ENCODE peak calls at places on chromosomes 13 and 19, in six cellular contexts. One of them, this sample, is unnamed. For H3K27me3, the result is how much of the 10 kb centered on the place peaks cover.

GRCh38 chr13:31476266-31476665 is 263.1 kb upstream of the RXFP2 start:
- DNase-seq in Karpas-422: no peak
- DNase-seq in K562: no peak
- DNase-seq in IMR-90: peak
- DNase-seq in fibroblast of lung: peak
- DNase-seq in colonic mucosa: no peak
- DNase-seq in this sample: no peak

GRCh38 chr19:9952276-9952675 is 16.0 kb upstream of the OLFM2 start:
- DNase-seq in K562: no peak
- DNase-seq in fibroblast of lung: no peak
- DNase-seq in colonic mucosa: no peak
- DNase-seq in IMR-90: no peak
- DNase-seq in Karpas-422: no peak
- DNase-seq in this sample: no peak

GRCh38 chr13:46168341-46168740 is 13.6 kb downstream of the LCP1 start:
- DNase-seq in fibroblast of lung: no peak
- DNase-seq in IMR-90: no peak
- DNase-seq in K562: no peak
- DNase-seq in Karpas-422: peak
- DNase-seq in colonic mucosa: no peak
- DNase-seq in this sample: no peak

GRCh38 chr19:51799998-51800848 is 5.3 kb downstream of the FPR3 start:
- DNase-seq in K562: peak
- DNase-seq in fibroblast of lung: peak
- DNase-seq in colonic mucosa: no peak
- DNase-seq in IMR-90: peak
- DNase-seq in Karpas-422: no peak
- DNase-seq in this sample: no peak

GRCh38 chr19:53884256-53884655 is 2.3 kb downstream of the PRKCG start:
- DNase-seq in fibroblast of lung: no peak
- DNase-seq in colonic mucosa: no peak
- DNase-seq in K562: no peak
- DNase-seq in Karpas-422: no peak
- DNase-seq in IMR-90: no peak
- DNase-seq in this sample: peak

GRCh38 chr13:91747164-91747563 is 348.7 kb downstream of the GPC5 start:
- DNase-seq in fibroblast of lung: no peak
- DNase-seq in IMR-90: no peak
- DNase-seq in Karpas-422: no peak
- DNase-seq in colonic mucosa: no peak
- DNase-seq in K562: no peak
- DNase-seq in this sample: no peak

GRCh38 chr13:46041335-46041934 is 11.1 kb downstream of the ZC3H13 start:
- DNase-seq in IMR-90: peak
- DNase-seq in Karpas-422: no peak
- DNase-seq in K562: no peak
- DNase-seq in fibroblast of lung: peak
- DNase-seq in colonic mucosa: no peak
- DNase-seq in this sample: no peak

GRCh38 chr13:85528578-85529215 is 270.5 kb downstream of the SLITRK6 start:
- DNase-seq in colonic mucosa: no peak
- DNase-seq in fibroblast of lung: peak
- DNase-seq in IMR-90: peak
- DNase-seq in Karpas-422: no peak
- DNase-seq in K562: no peak
- DNase-seq in this sample: no peak

GRCh38 chr19:29727906-29728305 is 12.8 kb upstream of the C19orf12 start:
- DNase-seq in IMR-90: no peak
- DNase-seq in Karpas-422: no peak
- DNase-seq in K562: no peak
- DNase-seq in colonic mucosa: no peak
- DNase-seq in fibroblast of lung: no peak
- DNase-seq in this sample: no peak

GRCh38 chr13:98530236-98530635 is 46.7 kb downstream of the STK24 start:
- DNase-seq in fibroblast of lung: no peak
- DNase-seq in Karpas-422: no peak
- DNase-seq in K562: no peak
- DNase-seq in colonic mucosa: no peak
- DNase-seq in IMR-90: no peak
- DNase-seq in this sample: no peak

GRCh38 chr13:80363890-80364503 is 23.1 kb upstream of the SPRY2 start:
- DNase-seq in Karpas-422: peak
- DNase-seq in fibroblast of lung: peak
- DNase-seq in IMR-90: peak
- DNase-seq in K562: no peak
- DNase-seq in colonic mucosa: no peak
- DNase-seq in this sample: no peak

GRCh38 chr13:80084086-80084676 is 256.7 kb downstream of the SPRY2 start:
- DNase-seq in IMR-90: peak
- DNase-seq in K562: no peak
- DNase-seq in colonic mucosa: no peak
- DNase-seq in fibroblast of lung: peak
- DNase-seq in Karpas-422: no peak
- DNase-seq in this sample: no peak

DNA sequence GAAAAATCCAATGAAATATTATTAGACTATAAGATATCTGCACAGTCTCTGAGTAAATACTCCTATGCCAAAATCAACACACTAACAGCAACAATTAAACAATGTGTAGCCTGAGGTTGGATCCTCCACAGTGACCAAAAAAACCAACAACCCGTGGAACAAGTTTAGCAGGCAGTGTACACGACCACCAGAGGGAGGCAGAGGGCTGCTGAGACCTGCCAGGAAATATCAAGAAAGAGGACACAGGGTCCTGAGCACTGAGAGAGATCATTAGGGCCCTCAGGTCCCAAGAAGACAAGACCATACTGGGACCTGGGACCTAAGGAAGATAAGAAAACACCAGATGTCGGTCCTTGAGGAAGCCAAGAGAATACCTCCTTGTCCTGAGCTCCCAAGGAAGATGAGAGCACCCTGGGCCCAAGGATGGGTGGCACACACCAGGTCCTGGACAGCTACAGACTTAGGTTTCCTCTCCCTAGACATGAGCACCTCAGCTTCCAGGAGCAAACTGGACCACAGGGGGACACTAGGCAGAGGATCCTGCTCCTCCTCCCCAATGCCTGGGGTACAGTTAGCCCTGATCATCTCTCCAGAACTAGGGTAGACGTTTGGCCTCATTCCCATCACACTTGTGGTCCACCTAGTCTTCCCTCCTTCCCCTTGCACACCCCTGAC is 822 bp upstream of the ZNF274 start:
- DNase-seq in fibroblast of lung: peak
- DNase-seq in IMR-90: no peak
- DNase-seq in colonic mucosa: peak
- DNase-seq in K562: peak
- DNase-seq in Karpas-422: peak
- DNase-seq in this sample: peak
- H3K9ac ChIP-seq in fibroblast of lung: no peak
- H3K9ac ChIP-seq in IMR-90: no peak
- H3K9ac ChIP-seq in colonic mucosa: no peak
- H3K9ac ChIP-seq in K562: peak
- H3K9ac ChIP-seq in Karpas-422: peak
- H3K9ac ChIP-seq in this sample: no peak

DNA sequence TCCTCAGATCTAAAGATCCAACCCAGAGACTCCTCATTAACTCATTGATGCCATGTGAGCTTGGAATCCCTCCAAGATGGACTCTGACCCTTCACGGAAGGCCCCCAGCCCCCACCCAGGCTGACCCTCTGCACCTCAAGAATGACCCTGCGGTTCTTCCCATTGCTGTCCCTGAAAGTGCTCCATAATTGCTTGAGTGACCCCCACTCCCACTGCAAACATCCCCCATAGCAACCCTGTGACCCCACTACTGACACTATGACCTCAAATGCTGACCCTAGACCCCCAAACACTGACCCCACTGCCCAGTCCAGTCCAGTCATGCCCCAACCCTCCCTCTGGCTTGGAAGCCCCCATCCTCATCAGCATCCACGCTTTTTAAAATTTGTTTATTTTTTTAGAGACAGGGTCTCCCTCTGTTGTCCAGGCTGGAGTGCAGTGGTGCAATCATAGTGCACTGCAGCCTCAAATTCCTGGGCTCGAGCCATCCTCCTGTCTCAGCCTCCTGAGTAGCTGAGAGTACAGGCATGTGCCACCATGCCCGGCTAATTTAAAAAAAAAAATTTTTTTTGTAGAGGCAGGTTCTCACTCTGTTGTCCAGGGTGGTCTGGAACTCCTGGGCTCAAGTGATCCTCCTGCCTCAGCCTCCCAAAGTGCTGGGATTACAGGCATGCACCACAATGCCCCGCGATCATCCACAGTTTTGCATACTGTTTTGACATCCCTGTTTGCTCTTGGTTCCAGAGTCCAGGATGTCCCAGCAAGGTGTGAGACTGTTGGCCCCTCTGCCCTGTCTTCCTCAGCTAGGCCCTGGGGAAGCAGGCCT is 855 bp downstream of the LYL1 start:
- DNase-seq in IMR-90: no peak
- DNase-seq in K562: no peak
- DNase-seq in Karpas-422: no peak
- DNase-seq in colonic mucosa: no peak
- DNase-seq in fibroblast of lung: no peak
- DNase-seq in this sample: no peak
- H3K4me3 ChIP-seq in IMR-90: no peak
- H3K4me3 ChIP-seq in K562: peak
- H3K4me3 ChIP-seq in Karpas-422: peak
- H3K4me3 ChIP-seq in colonic mucosa: peak
- H3K4me3 ChIP-seq in fibroblast of lung: no peak
- H3K4me3 ChIP-seq in this sample: no peak

DNA sequence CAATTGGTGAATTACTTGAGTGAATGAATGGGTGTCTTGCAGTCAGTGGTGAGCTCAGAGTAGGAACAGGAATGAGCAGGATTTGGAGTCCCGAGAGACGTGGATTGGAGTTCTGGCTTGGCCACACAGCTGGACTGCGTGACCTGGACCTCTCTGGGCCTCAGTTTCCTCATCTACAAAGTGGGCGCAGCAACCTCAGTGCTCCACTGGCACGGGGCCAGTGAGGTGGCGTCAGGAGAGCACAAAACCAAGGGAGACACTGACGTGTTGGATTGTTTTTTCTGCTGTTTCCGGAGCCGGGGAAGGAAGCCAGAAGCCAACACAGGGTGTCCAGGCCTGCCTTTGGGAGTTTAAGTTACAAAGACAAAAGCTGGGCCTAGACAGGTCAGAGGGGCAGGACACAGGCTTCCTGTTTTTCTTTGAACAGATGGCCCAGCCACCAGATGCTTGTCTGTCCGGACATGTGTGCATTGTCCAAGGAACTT is 6.5 kb upstream of the DOCK6 start:
- DNase-seq in colonic mucosa: peak
- DNase-seq in Karpas-422: no peak
- DNase-seq in IMR-90: peak
- DNase-seq in K562: peak
- DNase-seq in fibroblast of lung: peak
- DNase-seq in this sample: no peak
- H3K27me3 ChIP-seq in colonic mucosa: under half
- H3K27me3 ChIP-seq in Karpas-422: under half
- H3K27me3 ChIP-seq in IMR-90: under half
- H3K27me3 ChIP-seq in K562: under half
- H3K27me3 ChIP-seq in fibroblast of lung: under half
- H3K27me3 ChIP-seq in this sample: under half

GRCh38 chr13:77397636-77398035 is 70.7 kb upstream of the MYCBP2 start:
- DNase-seq in K562: no peak
- DNase-seq in Karpas-422: no peak
- DNase-seq in fibroblast of lung: peak
- DNase-seq in IMR-90: no peak
- DNase-seq in colonic mucosa: no peak
- DNase-seq in this sample: no peak
- H3K9ac ChIP-seq in K562: no peak
- H3K9ac ChIP-seq in Karpas-422: no peak
- H3K9ac ChIP-seq in fibroblast of lung: no peak
- H3K9ac ChIP-seq in IMR-90: no peak
- H3K9ac ChIP-seq in colonic mucosa: no peak
- H3K9ac ChIP-seq in this sample: no peak

GRCh38 chr19:678791-679388 is 2.7 kb downstream of the FSTL3 start:
- DNase-seq in Karpas-422: no peak
- DNase-seq in fibroblast of lung: no peak
- DNase-seq in IMR-90: no peak
- DNase-seq in colonic mucosa: no peak
- DNase-seq in K562: no peak
- DNase-seq in this sample: no peak
- H3K4me3 ChIP-seq in Karpas-422: peak
- H3K4me3 ChIP-seq in fibroblast of lung: peak
- H3K4me3 ChIP-seq in IMR-90: no peak
- H3K4me3 ChIP-seq in colonic mucosa: no peak
- H3K4me3 ChIP-seq in K562: peak
- H3K4me3 ChIP-seq in this sample: peak

GRCh38 chr13:94333131-94333820 is 146.2 kb downstream of the DCT start:
- DNase-seq in IMR-90: peak
- DNase-seq in fibroblast of lung: peak
- DNase-seq in colonic mucosa: no peak
- DNase-seq in K562: no peak
- DNase-seq in Karpas-422: no peak
- DNase-seq in this sample: no peak
- H3K27me3 ChIP-seq in IMR-90: under half
- H3K27me3 ChIP-seq in fibroblast of lung: under half
- H3K27me3 ChIP-seq in colonic mucosa: under half
- H3K27me3 ChIP-seq in K562: under half
- H3K27me3 ChIP-seq in Karpas-422: under half
- H3K27me3 ChIP-seq in this sample: under half

DNA sequence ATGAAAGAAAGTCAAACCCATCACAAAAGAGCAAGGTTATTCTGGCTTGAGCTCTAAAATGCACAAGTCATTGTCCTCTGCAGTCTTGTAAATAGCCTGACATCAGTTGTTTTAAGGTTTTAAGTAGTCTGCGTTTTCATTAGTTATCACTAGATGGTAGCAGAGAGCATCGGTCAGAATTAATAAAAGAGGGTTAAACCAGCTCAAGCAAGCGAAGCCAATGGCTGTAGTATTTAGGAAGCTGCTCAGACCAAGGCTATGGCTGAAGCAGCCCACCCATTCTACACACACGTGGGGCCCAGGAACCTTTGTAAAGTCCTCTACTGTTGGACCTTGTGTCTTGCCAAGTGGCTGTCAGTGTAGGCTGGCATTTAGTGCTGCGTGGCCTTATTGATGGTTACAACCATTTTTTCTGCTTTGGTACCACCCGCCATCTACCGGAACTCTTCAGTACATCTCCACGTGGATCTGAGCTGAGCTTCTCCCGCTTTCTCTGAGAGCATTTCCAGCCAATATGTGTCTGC is 13.3 kb upstream of the ZNF57 start:
- DNase-seq in K562: peak
- DNase-seq in IMR-90: peak
- DNase-seq in colonic mucosa: no peak
- DNase-seq in Karpas-422: peak
- DNase-seq in fibroblast of lung: peak
- DNase-seq in this sample: peak
- H3K9ac ChIP-seq in K562: no peak
- H3K9ac ChIP-seq in IMR-90: no peak
- H3K9ac ChIP-seq in colonic mucosa: no peak
- H3K9ac ChIP-seq in Karpas-422: no peak
- H3K9ac ChIP-seq in fibroblast of lung: no peak
- H3K9ac ChIP-seq in this sample: no peak

This sample was measured in endodermal cell.